ENCODE peak calls at places on chromosomes 4 and X, in nine cellular contexts. M, Y, B, W, P, Q, S, Z and L are unnamed samples. For H3K36me3, the result is how much of the 10 kb centered on the place peaks cover.

GRCh38 chr4:48342559-48342878 is 1.2 kb downstream of the SLAIN2 start:
- DNase-seq in M (no peak), Y (no peak), B (no peak), W (no peak), P (peak), Q (no peak), S (no peak), Z (no peak), L (no peak)

GRCh38 chr4:89681219-89681618 is 155.7 kb downstream of the SNCA start:
- DNase-seq in M (no peak), Y (no peak), B (peak), W (peak), P (no peak), Q (no peak), S (no peak), Z (no peak), L (no peak)

GRCh38 chrX:83892433-83892832 is 31.5 kb downstream of the CYLC1 start:
- DNase-seq in M (no peak), Y (no peak), B (no peak), W (no peak), P (no peak), Q (no peak), S (no peak), Z (no peak), L (no peak)

GRCh38 chrX:69504626-69505612 is 793 bp downstream of the NALF2 start:
- DNase-seq in M (no peak), Y (no peak), B (peak), W (no peak), P (no peak), Q (no peak), S (no peak), Z (no peak), L (no peak)

GRCh38 chrX:72100824-72101351 is 30.8 kb downstream of the RTL5 start:
- DNase-seq in M (no peak), Y (no peak), B (no peak), W (no peak), P (peak), Q (no peak), S (peak), Z (no peak), L (peak)

GRCh38 chr4:173367946-173368345 is 2.8 kb upstream of the SAP30 start:
- DNase-seq in M (no peak), Y (no peak), B (no peak), W (no peak), P (no peak), Q (peak), S (no peak), Z (peak), L (no peak)

GRCh38 chr4:26838055-26838842 is 22.4 kb upstream of the STIM2 start:
- DNase-seq in M (no peak), Y (no peak), B (no peak), W (no peak), P (no peak), Q (peak), S (no peak), Z (no peak), L (no peak)

GRCh38 chrX:107741318-107741813 is 34.2 kb downstream of the TSC22D3 start:
- DNase-seq in M (no peak), Y (no peak), B (no peak), W (no peak), P (no peak), Q (no peak), S (no peak), Z (no peak), L (no peak)

GRCh38 chr4:187357861-187358260 is 634.2 kb upstream of the FAT1 start:
- DNase-seq in M (no peak), Y (no peak), B (no peak), W (no peak), P (no peak), Q (no peak), S (no peak), Z (no peak), L (no peak)

GRCh38 chr4:148071009-148071408 is 339.1 kb downstream of the ARHGAP10 start:
- DNase-seq in M (no peak), Y (no peak), B (no peak), W (no peak), P (no peak), Q (no peak), S (no peak), Z (no peak), L (no peak)

GRCh38 chr4:7824218-7824617 is 115.4 kb downstream of the AFAP1 start:
- DNase-seq in M (no peak), Y (no peak), B (no peak), W (no peak), P (no peak), Q (peak), S (no peak), Z (no peak), L (no peak)

GRCh38 chr4:139910106-139910505 is 243.9 kb downstream of the MAML3 start:
- DNase-seq in M (no peak), Y (no peak), B (no peak), W (no peak), P (no peak), Q (no peak), S (no peak), Z (no peak), L (no peak)

GRCh38 chrX:11970935-11971334 is 167.3 kb upstream of the FRMPD4 start:
- DNase-seq in M (no peak), Y (no peak), B (no peak), W (no peak), P (no peak), Q (peak), S (no peak), Z (peak), L (no peak)

GRCh38 chr4:24067781-24068193 is 177.9 kb upstream of the PPARGC1A start:
- DNase-seq in M (peak), Y (no peak), B (peak), W (no peak), P (no peak), Q (peak), S (no peak), Z (peak), L (no peak)

GRCh38 chrX:130147631-130148030 is 18.0 kb downstream of the AIFM1 start:
- DNase-seq in M (no peak), Y (no peak), B (no peak), W (no peak), P (no peak), Q (no peak), S (no peak), Z (no peak), L (no peak)

GRCh38 chrX:108312938-108313337 is 125.3 kb downstream of the COL4A6 start:
- DNase-seq in M (peak), Y (peak), B (no peak), W (peak), P (no peak), Q (peak), S (no peak), Z (peak), L (no peak)

GRCh38 chrX:84170931-84171330 is 17.1 kb downstream of the RPS6KA6 start:
- DNase-seq in M (no peak), Y (no peak), B (no peak), W (no peak), P (no peak), Q (peak), S (no peak), Z (no peak), L (no peak)

GRCh38 chrX:108537005-108537404 is 97.4 kb downstream of the COL4A5 start:
- DNase-seq in M (no peak), Y (no peak), B (peak), W (peak), P (no peak), Q (peak), S (no peak), Z (no peak), L (no peak)

GRCh38 chr4:123833156-123833555 is 436.6 kb downstream of the SPRY1 start:
- DNase-seq in M (no peak), Y (no peak), B (no peak), W (no peak), P (no peak), Q (peak), S (no peak), Z (no peak), L (no peak)

GRCh38 chr4:6917445-6918241 is 8.0 kb downstream of the TBC1D14 start:
- DNase-seq in M (peak), Y (peak), B (peak), W (peak), P (peak), Q (no peak), S (no peak), Z (no peak), L (no peak)

GRCh38 chrX:21725498-21725897 is 32.4 kb downstream of the SMPX start:
- DNase-seq in M (no peak), Y (no peak), B (peak), W (peak), P (no peak), Q (no peak), S (no peak), Z (no peak), L (no peak)

GRCh38 chrX:3181846-3182245 is 140.6 kb downstream of the ARSF start:
- DNase-seq in M (no peak), Y (no peak), B (no peak), W (no peak), P (no peak), Q (peak), S (no peak), Z (no peak), L (no peak)

GRCh38 chrX:148865237-148865636 is 364.8 kb downstream of the AFF2 start:
- DNase-seq in M (no peak), Y (no peak), B (no peak), W (no peak), P (no peak), Q (no peak), S (no peak), Z (no peak), L (no peak)

GRCh38 chr4:26083987-26084386 is 170.0 kb downstream of the SMIM20 start:
- DNase-seq in M (no peak), Y (peak), B (peak), W (peak), P (no peak), Q (peak), S (peak), Z (peak), L (no peak)

GRCh38 chr4:36168127-36168898 is 76.0 kb downstream of the ARAP2 start:
- DNase-seq in M (no peak), Y (no peak), B (no peak), W (no peak), P (no peak), Q (peak), S (no peak), Z (no peak), L (no peak)

GRCh38 chrX:100687546-100687945 is 43.5 kb downstream of the SRPX2 start:
- DNase-seq in M (no peak), Y (no peak), B (no peak), W (no peak), P (no peak), Q (no peak), S (no peak), Z (no peak), L (no peak)

GRCh38 chr4:109233585-109233984 is 68.9 kb downstream of the COL25A1 start:
- DNase-seq in M (no peak), Y (no peak), B (no peak), W (no peak), P (no peak), Q (no peak), S (no peak), Z (no peak), L (no peak)

GRCh38 chr4:102503301-102503746 is 2.2 kb downstream of the NFKB1 start:
- DNase-seq in M (no peak), Y (no peak), B (no peak), W (no peak), P (no peak), Q (no peak), S (no peak), Z (no peak), L (peak)

GRCh38 chr4:37827030-37827705 is 682 bp downstream of the PGM2 start:
- DNase-seq in M (no peak), Y (no peak), B (peak), W (no peak), P (peak), Q (peak), S (no peak), Z (no peak), L (no peak)

GRCh38 chr4:67616478-67616877 is 58.0 kb downstream of the STAP1 start:
- DNase-seq in M (no peak), Y (no peak), B (no peak), W (no peak), P (no peak), Q (no peak), S (no peak), Z (no peak), L (no peak)

GRCh38 chrX:102847362-102847761 is 89.7 kb upstream of the RAB40AL start:
- DNase-seq in M (no peak), Y (no peak), B (no peak), W (no peak), P (no peak), Q (no peak), S (no peak), Z (no peak), L (no peak)

GRCh38 chrX:23692166-23692565 is 24.9 kb downstream of the PRDX4 start:
- DNase-seq in M (no peak), Y (no peak), B (no peak), W (no peak), P (no peak), Q (no peak), S (no peak), Z (no peak), L (no peak)

GRCh38 chr4:53313510-53313909 is 52.4 kb downstream of the SCFD2 start:
- DNase-seq in M (no peak), Y (no peak), B (peak), W (no peak), P (no peak), Q (peak), S (no peak), Z (peak), L (no peak)

GRCh38 chrX:48467331-48467761 is 2.7 kb downstream of the SLC38A5 start:
- DNase-seq in M (no peak), Y (no peak), B (no peak), W (no peak), P (no peak), Q (no peak), S (no peak), Z (no peak), L (no peak)

GRCh38 chrX:48465336-48465933 is 4.6 kb downstream of the SLC38A5 start:
- DNase-seq in M (no peak), Y (no peak), B (no peak), W (no peak), P (no peak), Q (peak), S (no peak), Z (peak), L (no peak)

GRCh38 chrX:48468693-48469691 is 1.1 kb downstream of the SLC38A5 start:
- DNase-seq in M (no peak), Y (no peak), B (no peak), W (no peak), P (peak), Q (no peak), S (no peak), Z (no peak), L (peak)

GRCh38 chrX:48468247-48468671 is 1.8 kb downstream of the SLC38A5 start:
- DNase-seq in M (no peak), Y (no peak), B (no peak), W (no peak), P (no peak), Q (no peak), S (no peak), Z (no peak), L (no peak)

GRCh38 chrX:48466696-48467095 is 3.4 kb downstream of the SLC38A5 start:
- DNase-seq in M (no peak), Y (no peak), B (no peak), W (no peak), P (no peak), Q (no peak), S (no peak), Z (no peak), L (no peak)
- H3K4me3 ChIP-seq in M (no peak), Y (no peak), B (no peak), W (no peak), P (no peak), Q (no peak), S (peak), Z (no peak), L (no peak)

GRCh38 chrX:40685352-40685918 is 38.1 kb upstream of the CXorf38 start:
- DNase-seq in M (no peak), Y (no peak), B (no peak), W (no peak), P (no peak), Q (no peak), S (no peak), Z (no peak), L (no peak)
- H3K36me3 ChIP-seq in M (under half), Y (under half), B (under half), W (under half), P (under half), Q (under half), S (under half), Z (under half), L (under half)

DNA sequence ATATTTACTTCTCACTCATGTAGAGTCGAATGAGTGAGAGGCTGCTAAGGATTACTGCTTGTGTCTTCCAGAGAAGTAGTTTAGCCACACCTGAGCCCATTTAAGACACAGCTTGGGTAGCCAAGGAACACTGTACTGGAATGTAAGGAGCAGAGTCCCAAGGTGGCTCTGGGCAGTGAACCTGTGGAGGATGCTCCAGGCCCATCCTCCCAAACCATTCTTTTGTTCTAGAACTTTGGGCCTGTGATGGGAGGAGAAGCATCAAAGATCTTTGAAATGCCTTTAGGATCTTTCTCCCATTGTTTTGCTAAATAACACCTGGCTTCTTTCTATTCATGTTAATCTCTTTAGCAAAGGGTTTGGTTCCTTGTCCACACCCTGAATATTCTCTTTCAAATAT is 162.2 kb downstream of the KLHL4 start:
- DNase-seq in M (no peak), Y (no peak), B (no peak), W (no peak), P (no peak), Q (no peak), S (no peak), Z (no peak), L (no peak)
- H3K4me3 ChIP-seq in M (no peak), Y (no peak), B (no peak), W (no peak), P (no peak), Q (no peak), S (no peak), Z (no peak), L (no peak)

DNA sequence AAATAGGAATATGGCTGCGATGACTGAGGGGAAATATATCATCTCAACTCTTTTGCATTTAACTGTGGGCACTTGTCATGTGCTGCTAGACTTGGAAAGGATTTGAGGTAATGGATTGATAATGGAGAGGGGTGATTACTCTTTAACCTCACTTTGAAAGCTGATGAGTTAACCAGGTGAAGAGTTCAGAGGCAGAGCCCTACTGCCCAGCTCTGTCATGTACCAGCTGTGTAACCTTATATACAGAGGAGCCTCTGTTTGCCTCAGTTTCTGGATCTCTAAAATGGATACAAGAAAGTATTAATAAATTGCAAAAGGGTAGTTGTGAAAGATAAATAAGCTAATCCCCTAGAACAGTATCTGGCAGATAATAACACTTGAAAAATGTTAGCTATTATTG is 51.5 kb downstream of the WDR19 start:
- DNase-seq in M (no peak), Y (no peak), B (no peak), W (no peak), P (no peak), Q (no peak), S (no peak), Z (no peak), L (no peak)
- H3K36me3 ChIP-seq in M (half or more), Y (under half), B (under half), W (under half), P (under half), Q (under half), S (under half), Z (under half), L (under half)

GRCh38 chrX:34654939-34655338 is 2.1 kb downstream of the TMEM47 start:
- DNase-seq in M (no peak), Y (no peak), B (no peak), W (no peak), P (no peak), Q (no peak), S (no peak), Z (no peak), L (no peak)

GRCh38 chrX:34656467-34656841 is 631 bp downstream of the TMEM47 start:
- DNase-seq in M (peak), Y (peak), B (peak), W (no peak), P (no peak), Q (no peak), S (no peak), Z (no peak), L (no peak)

GRCh38 chrX:34653811-34654210 is 3.3 kb downstream of the TMEM47 start:
- DNase-seq in M (no peak), Y (no peak), B (no peak), W (no peak), P (no peak), Q (no peak), S (no peak), Z (no peak), L (no peak)

GRCh38 chrX:34656842-34657780 is at the start of gene TMEM47:
- DNase-seq in M (peak), Y (peak), B (peak), W (no peak), P (no peak), Q (peak), S (no peak), Z (peak), L (no peak)

GRCh38 chrX:34655496-34656258 is 1.4 kb downstream of the TMEM47 start:
- DNase-seq in M (no peak), Y (peak), B (no peak), W (no peak), P (no peak), Q (peak), S (no peak), Z (no peak), L (no peak)
- H3K4me3 ChIP-seq in M (peak), Y (peak), B (peak), W (no peak), P (no peak), Q (peak), S (no peak), Z (peak), L (no peak)

GRCh38 chr4:82360298-82361177 is 13.3 kb downstream of the HNRNPD start:
- DNase-seq in M (no peak), Y (no peak), B (peak), W (no peak), P (no peak), Q (peak), S (no peak), Z (no peak), L (peak)
- H3K36me3 ChIP-seq in M (under half), Y (under half), B (under half), W (half or more), P (under half), Q (under half), S (under half), Z (half or more), L (under half)

DNA sequence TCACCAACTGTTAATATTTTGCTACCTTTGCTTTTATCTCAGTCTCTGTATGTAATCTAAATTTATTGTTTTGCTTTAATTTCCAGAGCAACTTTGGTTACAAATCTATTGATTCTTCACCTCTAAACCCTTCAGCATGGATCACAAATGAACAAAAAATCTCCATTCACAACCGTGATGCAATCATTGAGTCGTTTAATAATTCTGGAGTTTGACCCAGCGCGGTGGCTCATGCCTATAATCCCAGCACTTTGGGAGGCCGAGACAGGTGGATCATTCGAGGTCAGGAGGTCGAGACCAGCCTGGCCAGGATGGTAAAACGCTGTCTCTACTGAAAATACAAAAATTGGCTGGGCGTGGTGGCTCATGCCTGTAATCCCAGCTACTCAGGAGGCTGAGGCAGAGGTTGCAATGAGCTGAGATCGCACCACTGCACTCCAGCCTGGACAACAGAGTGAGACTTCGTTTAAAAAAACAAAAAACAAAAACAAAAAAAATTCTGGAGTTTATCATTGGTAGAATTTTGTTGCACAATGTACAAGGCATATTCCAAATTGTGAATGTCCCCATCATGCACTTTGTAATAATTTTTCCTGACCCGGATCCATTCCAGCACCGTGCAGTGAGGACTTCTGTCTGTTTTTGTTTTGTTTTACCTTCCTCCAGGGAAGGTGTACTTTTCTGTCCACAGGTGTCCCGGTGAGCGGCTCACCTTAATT is 2.3 kb upstream of the IDUA start:
- DNase-seq in M (no peak), Y (no peak), B (no peak), W (no peak), P (no peak), Q (no peak), S (no peak), Z (no peak), L (no peak)
- H3K4me3 ChIP-seq in M (peak), Y (no peak), B (peak), W (peak), P (peak), Q (no peak), S (no peak), Z (no peak), L (peak)